ENCODE peak calls at places on chromosomes 12 and 14, in six cellular contexts. R, J, P, Q, M and E are unnamed samples.

GRCh38 chr12:120851939-120852338 is 52.2 kb downstream of the SPPL3 start:
- DNase-seq in Q (no peak), R (no peak), M (no peak), J (no peak), P (no peak), E (no peak)

GRCh38 chr14:72716471-72716870 is 177.4 kb downstream of the DPF3 start:
- DNase-seq in P (no peak), Q (no peak), M (no peak), R (no peak), J (no peak), E (no peak)

GRCh38 chr14:64026600-64026999 is 173.8 kb downstream of the SYNE2 start:
- DNase-seq in P (no peak), R (no peak), J (no peak), Q (no peak), M (no peak), E (no peak)

GRCh38 chr12:108136697-108137096 is 7.6 kb downstream of the WSCD2 start:
- DNase-seq in P (no peak), J (no peak), Q (no peak), R (no peak), M (no peak), E (no peak)

GRCh38 chr12:55745361-55746146 is 2.6 kb downstream of the GDF11 start:
- DNase-seq in M (no peak), R (no peak), Q (peak), J (no peak), P (no peak), E (no peak)

GRCh38 chr14:64465208-64465821 is at the start of gene AKAP5:
- DNase-seq in M (peak), J (peak), P (peak), Q (peak), R (peak), E (no peak)

GRCh38 chr14:91419044-91419397 is 1.4 kb upstream of the CCDC88C start:
- DNase-seq in P (no peak), J (peak), R (no peak), Q (no peak), M (no peak), E (no peak)

GRCh38 chr12:26434299-26434915 is 239.0 kb downstream of the SSPN start:
- DNase-seq in J (no peak), M (peak), P (no peak), R (peak), Q (no peak), E (peak)

GRCh38 chr12:107590369-107591094 is 95.1 kb upstream of the PWP1 start:
- DNase-seq in R (no peak), M (no peak), J (no peak), P (no peak), Q (no peak), E (no peak)

GRCh38 chr14:24408764-24409163 is 10.0 kb downstream of the NYNRIN start:
- DNase-seq in Q (peak), J (no peak), R (no peak), M (no peak), P (no peak), E (peak)

GRCh38 chr12:19095869-19096480 is 33.6 kb upstream of the PLEKHA5 start:
- DNase-seq in R (peak), P (no peak), J (no peak), Q (no peak), M (no peak), E (no peak)

GRCh38 chr12:8449293-8449944 is 6.3 kb upstream of the CLEC6A start:
- DNase-seq in P (no peak), Q (no peak), M (no peak), R (no peak), J (no peak), E (no peak)

GRCh38 chr12:47782372-47782770 is 9.3 kb downstream of the SLC48A1 start:
- DNase-seq in P (peak), M (no peak), R (no peak), Q (no peak), J (no peak), E (no peak)
- TF ChIP-seq POLR2A in P (no peak), M (no peak), R (no peak), Q (no peak), J (no peak), E (no peak)

GRCh38 chr14:102588821-102589220 is 3.6 kb upstream of the RCOR1 start:
- DNase-seq in R (no peak), J (no peak), P (no peak), Q (no peak), M (no peak), E (no peak)

GRCh38 chr14:102591944-102592772 is at the start of gene RCOR1:
- DNase-seq in J (peak), P (peak), R (peak), M (peak), Q (peak), E (peak)

GRCh38 chr14:102591372-102591943 is 991 bp upstream of the RCOR1 start:
- DNase-seq in M (peak), P (peak), J (peak), Q (peak), R (peak), E (peak)

GRCh38 chr14:102589761-102590290 is 2.6 kb upstream of the RCOR1 start:
- DNase-seq in J (no peak), Q (no peak), M (no peak), R (no peak), P (peak), E (no peak)

GRCh38 chr14:102590667-102591099 is 1.8 kb upstream of the RCOR1 start:
- DNase-seq in P (peak), R (peak), Q (peak), M (peak), J (peak), E (no peak)
- H3K4me3 ChIP-seq in P (no peak), R (peak), Q (peak), M (no peak), J (peak), E (no peak)

GRCh38 chr12:47862157-47862556 is 42.5 kb upstream of the HDAC7 start:
- DNase-seq in J (no peak), M (no peak), R (no peak), Q (no peak), P (no peak), E (no peak)
- TF ChIP-seq POLR2A in J (no peak), M (no peak), R (no peak), Q (no peak), P (no peak), E (no peak)

GRCh38 chr14:76472199-76472723 is 96.3 kb downstream of the ESRRB start:
- DNase-seq in R (no peak), Q (no peak), M (no peak), P (no peak), J (no peak), E (no peak)

GRCh38 chr14:76467843-76468242 is 91.9 kb downstream of the ESRRB start:
- DNase-seq in R (no peak), M (no peak), Q (no peak), P (no peak), J (no peak), E (no peak)

GRCh38 chr14:76473381-76474263 is 97.7 kb downstream of the ESRRB start:
- DNase-seq in J (no peak), R (no peak), M (no peak), Q (no peak), P (no peak), E (no peak)
- H3K4me3 ChIP-seq in J (peak), R (no peak), M (no peak), Q (no peak), P (no peak), E (no peak)

DNA sequence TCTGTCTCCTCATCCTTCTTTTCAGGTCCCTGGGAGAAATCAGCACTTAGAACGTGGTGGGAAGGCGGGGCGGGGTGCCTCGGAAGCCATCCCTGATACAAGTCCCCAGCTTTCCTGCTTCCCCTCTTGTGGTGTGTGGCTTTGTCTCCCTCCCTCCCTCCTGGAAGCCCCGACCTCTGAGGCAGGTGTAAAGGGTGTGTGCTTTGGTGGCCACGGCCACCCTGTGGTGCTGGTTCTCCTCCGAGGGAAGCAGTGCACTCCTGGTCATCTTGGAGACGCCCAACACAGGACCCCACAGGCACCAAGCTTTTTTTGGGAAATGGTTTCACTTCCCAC is 2.0 kb downstream of the B3GNT4 start:
- DNase-seq in J (no peak), P (no peak), R (no peak), M (no peak), Q (peak), E (no peak)
- TF ChIP-seq POLR2A in J (no peak), P (no peak), R (no peak), M (no peak), Q (no peak), E (no peak)

DNA sequence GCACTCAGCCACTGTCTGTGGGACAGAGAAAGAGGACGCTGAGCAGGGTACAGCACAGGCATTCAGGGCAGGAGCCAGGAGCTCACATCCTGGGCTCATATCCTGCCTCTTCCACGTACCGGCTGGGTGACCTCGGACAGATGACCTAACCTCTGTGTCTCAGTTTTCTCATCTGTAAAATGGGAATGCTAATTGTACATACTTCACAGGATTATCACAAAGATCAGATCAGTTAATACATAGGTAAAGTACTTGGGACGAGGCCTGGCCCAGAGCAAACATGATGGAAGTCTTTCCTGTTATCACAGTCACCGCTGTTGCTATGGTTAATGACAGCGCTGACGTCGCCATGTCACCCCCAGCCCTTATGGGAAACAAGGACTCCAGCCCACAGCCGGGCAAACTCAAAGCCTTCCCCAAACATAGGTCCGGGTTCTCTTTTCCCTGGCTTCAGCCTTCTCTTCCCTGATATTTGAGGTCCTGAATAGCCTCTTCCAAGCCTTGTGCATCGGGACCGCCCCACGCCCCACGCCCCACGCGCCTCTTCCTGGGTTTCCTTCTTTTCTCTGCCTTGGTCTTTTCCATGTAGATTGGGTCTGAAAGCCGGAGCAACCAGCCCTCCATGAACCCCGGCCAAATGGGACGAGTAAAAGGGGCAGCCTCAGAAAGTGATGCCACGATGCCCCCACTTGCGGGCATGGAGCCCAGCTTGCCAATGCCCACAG is 125.3 kb downstream of the RFLNA start:
- DNase-seq in P (no peak), M (no peak), J (no peak), Q (no peak), R (no peak), E (no peak)
- H3K4me3 ChIP-seq in P (no peak), M (no peak), J (no peak), Q (no peak), R (no peak), E (no peak)